ENCODE peak calls at places on chromosomes 3 and 15, in nine cellular contexts. O is breast epithelium, I is esophagus muscularis mucosa, K is K562, A is upper lobe of left lung, N is spleen, H is GM12878, Y is sigmoid colon, P is endothelial cell of umbilical vein. R is an unnamed sample.
A peak's percentile ranks its signal among the peaks of the same experiment; 100 is the strongest.

GRCh38 chr3:190718691-190719090 is 143.8 kb downstream of the GMNC start:
- DNase-seq in N (no peak), O (no peak), H (no peak), K (no peak), P (no peak), A (no peak), Y (no peak), I (no peak), R (no peak)

GRCh38 chr3:25674670-25675069 is 10.0 kb upstream of the TOP2B start:
- DNase-seq in K (no peak), Y (no peak), O (no peak), H (no peak), P (no peak), N (no peak), A (no peak), I (no peak), R (no peak)

GRCh38 chr15:85756411-85757072 is 38.2 kb downstream of the KLHL25 start:
- DNase-seq in N (peak; percentile 51), I (no peak), H (no peak), O (peak; percentile 81), P (no peak), K (no peak), A (no peak), Y (peak; percentile 59), R (no peak)

GRCh38 chr15:52791776-52792175 is 1.6 kb upstream of the ONECUT1 start:
- DNase-seq in I (no peak), N (no peak), Y (no peak), P (no peak), H (no peak), K (no peak), O (no peak), A (no peak), R (no peak)

GRCh38 chr3:126983653-126984390 is 907 bp downstream of the PLXNA1 start:
- DNase-seq in O (no peak), A (no peak), K (peak; percentile 63), Y (no peak), I (no peak), N (peak; percentile 89), H (no peak), P (no peak), R (no peak)

GRCh38 chr3:45225465-45226205 is 452 bp downstream of the TMEM158 start:
- DNase-seq in P (no peak), O (no peak), H (no peak), Y (no peak), K (peak; percentile 72), A (no peak), N (peak; percentile 81), I (no peak), R (no peak)

GRCh38 chr3:35739964-35740527 is 100.7 kb downstream of the ARPP21 start:
- DNase-seq in O (no peak), N (no peak), K (no peak), A (no peak), H (no peak), Y (no peak), P (no peak), I (no peak), R (no peak)

GRCh38 chr3:164918915-164919314 is 159.4 kb downstream of the SI start:
- DNase-seq in A (no peak), K (no peak), P (no peak), O (no peak), N (no peak), I (no peak), H (no peak), Y (no peak), R (no peak)

GRCh38 chr3:123789160-123789559 is 95.0 kb downstream of the MYLK start:
- DNase-seq in A (no peak), O (no peak), K (no peak), I (peak; percentile 45), P (no peak), H (no peak), N (no peak), Y (no peak), R (no peak)

GRCh38 chr3:71064288-71064975 is 519.1 kb downstream of the FOXP1 start:
- DNase-seq in A (no peak), O (peak; percentile 46), N (peak; percentile 90), I (no peak), Y (peak; percentile 74), K (peak; percentile 11), H (no peak), P (peak; percentile 76), R (peak; percentile 57)

GRCh38 chr3:107847791-107848190 is 243.0 kb downstream of the CD47 start:
- DNase-seq in Y (no peak), P (no peak), I (no peak), A (no peak), O (no peak), K (no peak), H (no peak), N (no peak), R (no peak)

GRCh38 chr3:54861248-54862067 is 66.4 kb downstream of the LRTM1 start:
- DNase-seq in N (no peak), H (no peak), O (no peak), A (no peak), K (no peak), P (no peak), I (no peak), Y (no peak), R (no peak)

GRCh38 chr15:32956006-32956405 is 238.2 kb downstream of the GREM1 start:
- DNase-seq in K (peak; percentile 11), O (no peak), H (no peak), P (peak; percentile 51), N (no peak), I (no peak), Y (no peak), A (no peak), R (no peak)

GRCh38 chr3:188335656-188336055 is 181.7 kb downstream of the LPP start:
- DNase-seq in K (no peak), Y (no peak), N (no peak), P (no peak), O (no peak), A (no peak), H (no peak), I (no peak), R (no peak)

GRCh38 chr3:2392981-2393380 is 294.3 kb downstream of the CNTN4 start:
- DNase-seq in A (no peak), Y (no peak), I (no peak), K (no peak), N (no peak), O (no peak), H (no peak), P (no peak), R (no peak)

GRCh38 chr15:51093488-51093864 is 1.2 kb downstream of the TNFAIP8L3 start:
- DNase-seq in K (no peak), N (no peak), A (no peak), Y (no peak), P (no peak), I (no peak), O (no peak), H (no peak), R (no peak)

GRCh38 chr3:197807969-197808587 is 17.0 kb downstream of the LRCH3 start:
- DNase-seq in Y (no peak), A (no peak), H (no peak), P (no peak), O (no peak), N (no peak), I (no peak), K (no peak), R (no peak)

GRCh38 chr3:50122071-50122470 is 33.1 kb upstream of the SEMA3F start:
- DNase-seq in P (no peak), K (no peak), Y (peak; percentile 60), O (no peak), H (no peak), A (no peak), N (peak; percentile 25), I (no peak), R (no peak)

GRCh38 chr3:56468184-56469106 is at the start of gene ERC2:
- DNase-seq in P (peak; percentile 68), I (no peak), A (peak; percentile 46), K (peak; percentile 7), H (no peak), Y (no peak), O (no peak), N (no peak), R (peak; percentile 41)

GRCh38 chr15:31091531-31091930 is 10.0 kb downstream of the TRPM1 start:
- DNase-seq in P (no peak), N (no peak), I (no peak), Y (no peak), A (no peak), K (no peak), O (no peak), H (no peak), R (no peak)
- TF ChIP-seq POLR2AphosphoS5 in P (no peak), N (no peak), I (no peak), Y (no peak), A (no peak), K (no peak), O (no peak), H (no peak), R (no peak)

DNA sequence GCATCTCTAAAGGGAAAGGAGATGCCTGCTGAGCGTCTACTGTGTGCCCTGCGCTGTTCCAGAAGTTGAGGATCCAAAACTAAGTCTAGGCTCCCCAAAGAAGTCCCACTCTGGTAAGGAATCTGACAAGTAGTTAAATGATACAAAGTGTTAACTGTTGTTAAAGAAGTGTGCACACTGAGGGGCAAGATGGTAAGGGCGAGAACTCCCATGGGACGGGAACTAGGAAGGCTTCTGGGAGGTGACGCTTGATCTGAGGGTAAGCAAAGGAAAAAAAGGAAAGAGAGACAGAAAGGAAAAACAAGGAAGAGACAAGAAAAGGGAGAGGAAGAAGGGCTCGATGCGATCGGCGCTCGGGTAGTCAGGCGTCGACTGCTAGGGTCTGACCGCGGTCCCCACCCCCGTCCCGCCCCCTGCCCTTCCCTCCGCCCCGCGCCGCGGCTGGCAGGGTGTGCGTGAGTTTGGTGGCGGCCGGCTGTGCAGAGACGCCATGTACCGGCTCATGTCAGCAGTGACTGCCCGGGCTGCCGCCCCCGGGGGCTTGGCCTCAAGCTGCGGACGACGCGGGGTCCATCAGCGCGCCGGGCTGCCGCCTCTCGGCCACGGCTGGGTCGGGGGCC is at the start of gene LACTB:
- DNase-seq in I (peak; percentile 96), N (peak; percentile 96), Y (peak; percentile 93), O (peak; percentile 78), P (peak; percentile 84), A (peak; percentile 92), K (peak; percentile 88), H (peak; percentile 36), R (peak; percentile 89)
- TF ChIP-seq POLR2A in I (no peak), N (no peak), Y (peak; percentile 32), O (peak; percentile 23), P (peak; percentile 83), A (peak; percentile 65), K (peak; percentile 58), H (peak; percentile 71), R (no peak)

DNA sequence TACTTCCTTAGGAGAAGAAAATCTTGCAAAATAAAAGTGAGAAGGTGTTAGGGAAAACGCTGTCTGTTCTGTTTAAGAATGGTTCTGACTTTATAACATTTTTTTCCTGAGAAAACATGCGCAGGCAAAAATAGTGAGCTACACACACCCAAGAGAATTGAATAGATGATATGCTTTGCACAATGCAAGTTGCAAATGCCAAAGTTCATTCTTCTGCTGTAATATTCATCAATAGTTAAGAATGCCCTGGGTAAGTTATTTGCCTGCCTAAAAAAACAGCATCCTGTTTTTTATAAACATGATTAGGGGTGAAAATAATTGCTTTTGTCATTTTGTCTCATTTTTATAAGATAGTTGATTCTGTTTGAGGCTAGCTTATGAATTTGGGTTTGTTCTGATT is 99.4 kb downstream of the DTWD1 start:
- DNase-seq in I (no peak), O (no peak), Y (no peak), A (no peak), N (no peak), H (no peak), P (no peak), K (no peak), R (no peak)
- H3K4me1 ChIP-seq in I (peaks cover 6% of the 10 kb centered on the region), O (no peaks in the 10 kb centered on the region), Y (no peaks in the 10 kb centered on the region), A (no peaks in the 10 kb centered on the region), N (no peaks in the 10 kb centered on the region), H (no peaks in the 10 kb centered on the region), P (no peaks in the 10 kb centered on the region), K (no peaks in the 10 kb centered on the region), R (no peaks in the 10 kb centered on the region)

GRCh38 chr3:149384911-149385321 is 7.5 kb upstream of the TM4SF1 start:
- DNase-seq in O (no peak), A (no peak), H (no peak), Y (no peak), K (no peak), P (no peak), I (no peak), N (no peak), R (no peak)
- TF ChIP-seq POLR2AphosphoS5 in O (no peak), A (no peak), H (no peak), Y (no peak), K (no peak), P (no peak), I (peak; percentile 18), N (no peak), R (no peak)

R was measured in stomach.